ENCODE peak calls at places on chromosome 1, in six cellular contexts. Q is lower lobe of right lung, L is LNCaP clone FGC, B is transverse colon, R is cardiac muscle cell, X is colonic mucosa. C is an unnamed sample.

GRCh38 chr1:74835046-74835445 is 102.1 kb downstream of the TYW3 start:
- DNase-seq in L (no peak), R (no peak), Q (no peak), X (no peak), B (no peak), C (no peak)

GRCh38 chr1:183101081-183101480 is 77.9 kb downstream of the LAMC1 start:
- DNase-seq in L (no peak), B (no peak), R (no peak), Q (no peak), X (no peak), C (no peak)

GRCh38 chr1:25566730-25567341 is 23.4 kb downstream of the LDLRAP1 start:
- DNase-seq in X (no peak), B (no peak), Q (peak; percentile 59), L (peak; percentile 11), R (peak; percentile 39), C (no peak)

GRCh38 chr1:41955461-41956159 is 36.9 kb upstream of the HIVEP3 start:
- DNase-seq in Q (no peak), R (no peak), B (no peak), L (no peak), X (no peak), C (peak; percentile 80)

GRCh38 chr1:28582248-28582615 is 9.8 kb upstream of the RAB42 start:
- DNase-seq in L (no peak), X (peak; percentile 35), Q (no peak), R (peak; percentile 22), B (peak; percentile 24), C (peak; percentile 50)

GRCh38 chr1:156118175-156118868 is 3.8 kb downstream of the LMNA start:
- DNase-seq in B (peak; percentile 88), L (no peak), X (peak; percentile 90), R (no peak), Q (peak; percentile 72), C (no peak)

GRCh38 chr1:53685272-53686051 is 53.5 kb downstream of the GLIS1 start:
- DNase-seq in R (no peak), Q (no peak), X (no peak), L (no peak), B (no peak), C (no peak)

GRCh38 chr1:3027611-3028371 is 6.5 kb downstream of the ACTRT2 start:
- DNase-seq in L (no peak), R (no peak), Q (no peak), B (no peak), X (no peak), C (no peak)

GRCh38 chr1:87130437-87130836 is 198.2 kb upstream of the LMO4 start:
- DNase-seq in X (no peak), R (no peak), L (no peak), B (no peak), Q (no peak), C (no peak)

GRCh38 chr1:87127581-87127980 is 201.1 kb upstream of the LMO4 start:
- DNase-seq in R (no peak), X (no peak), L (no peak), Q (no peak), B (no peak), C (no peak)

GRCh38 chr1:87131809-87132663 is 196.6 kb upstream of the LMO4 start:
- DNase-seq in X (peak; percentile 80), R (peak; percentile 86), Q (peak; percentile 82), B (peak; percentile 79), L (peak; percentile 13), C (peak; percentile 74)

GRCh38 chr1:87129038-87129437 is 199.6 kb upstream of the LMO4 start:
- DNase-seq in B (no peak), R (no peak), Q (no peak), L (no peak), X (no peak), C (no peak)

DNA sequence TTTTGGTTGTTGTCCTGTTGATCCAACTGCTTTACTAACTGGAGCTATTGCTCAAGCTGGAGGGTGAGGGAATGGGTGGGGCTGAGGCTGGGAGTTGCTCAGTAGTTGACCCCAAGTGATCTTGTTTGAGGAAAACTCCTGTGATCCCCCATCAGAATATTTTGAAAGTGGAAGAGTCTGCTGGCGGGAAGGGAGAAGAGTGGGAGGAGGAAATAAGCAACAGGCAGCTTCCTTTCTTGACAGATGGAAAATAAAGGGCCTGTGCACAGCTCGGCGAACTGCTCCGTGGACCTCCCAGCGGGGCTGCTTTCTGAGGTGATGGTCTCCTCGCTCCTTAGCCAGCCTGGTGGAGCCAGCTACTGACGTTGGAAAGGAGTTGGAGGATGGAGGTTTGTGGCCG is 199.1 kb upstream of the LMO4 start:
- DNase-seq in Q (no peak), L (no peak), B (no peak), R (no peak), X (no peak), C (no peak)
- H3K4me3 ChIP-seq in Q (peak overlapping the region; percentile 35), L (no peak overlapping the region), B (peak overlapping the region; percentile 11), R (no peak overlapping the region), X (no peak overlapping the region), C (no peak overlapping the region)

DNA sequence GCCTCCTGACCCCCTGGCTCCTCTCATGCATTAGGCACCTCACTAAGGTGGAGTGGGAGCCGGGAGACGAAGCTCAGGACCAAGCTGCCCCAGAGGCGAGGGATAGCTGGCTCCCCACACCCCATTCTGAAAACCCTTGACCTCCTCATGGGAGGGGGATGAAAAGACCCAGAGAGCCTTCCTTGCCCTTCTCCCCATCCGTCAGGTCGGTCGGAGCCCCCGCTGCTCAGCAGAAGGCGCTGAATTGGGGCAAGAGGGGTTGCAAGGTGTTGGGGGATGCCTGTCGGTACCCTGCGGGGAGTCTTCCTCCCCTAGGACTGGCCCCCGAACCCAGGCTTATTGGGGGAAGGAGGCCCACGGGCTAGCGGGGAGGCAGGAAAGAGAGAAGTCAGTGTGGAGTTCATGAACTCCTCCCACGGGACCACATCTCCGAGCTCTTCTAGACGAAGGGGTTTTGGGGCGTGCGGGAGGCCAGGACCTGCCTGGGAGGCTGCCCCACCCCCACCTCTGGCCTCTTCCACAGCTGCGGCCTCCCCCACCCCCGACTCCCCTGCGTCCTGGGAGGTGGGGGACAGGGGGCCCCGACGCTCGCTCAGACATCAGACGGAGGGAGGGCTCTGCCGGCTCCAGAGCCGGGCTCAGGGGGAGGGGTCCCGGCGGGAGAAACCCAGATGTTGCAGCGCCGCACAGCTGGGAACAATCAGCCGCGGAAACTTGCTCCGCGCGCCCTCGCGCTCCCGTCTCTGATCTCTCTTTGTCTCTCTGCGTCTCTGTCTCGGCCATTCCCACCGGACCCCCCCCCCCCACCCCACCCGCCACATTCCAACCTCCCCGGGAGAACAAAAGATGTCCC is 719 bp downstream of the MFAP2 start:
- DNase-seq in X (no peak), R (no peak), Q (no peak), L (no peak), B (no peak), C (peak; percentile 22)
- H3K4me3 ChIP-seq in X (peak overlapping the region; percentile 20), R (peak overlapping the region; percentile 79), Q (peak overlapping the region; percentile 56), L (no peak overlapping the region), B (peak overlapping the region; percentile 48), C (no peak overlapping the region)

DNA sequence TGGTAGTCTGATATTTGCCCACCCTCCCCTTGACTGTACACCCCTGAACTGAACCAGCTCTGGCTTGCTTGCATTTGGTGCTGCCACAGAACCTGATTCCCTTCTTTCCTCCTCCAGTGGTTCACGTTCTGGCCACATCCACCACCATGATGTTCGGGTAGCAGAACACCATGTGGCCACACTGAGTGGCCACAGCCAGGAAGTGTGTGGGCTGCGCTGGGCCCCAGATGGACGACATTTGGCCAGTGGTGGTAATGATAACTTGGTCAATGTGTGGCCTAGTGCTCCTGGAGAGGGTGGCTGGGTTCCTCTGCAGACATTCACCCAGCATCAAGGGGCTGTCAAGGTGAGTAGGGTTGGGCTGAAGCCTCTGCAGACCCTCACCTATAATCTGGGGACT is 1.8 kb downstream of the CDC20 start:
- DNase-seq in L (no peak), X (no peak), R (no peak), B (no peak), Q (no peak), C (no peak)
- H3K4me3 ChIP-seq in L (no peak overlapping the region), X (no peak overlapping the region), R (peak overlapping the region; percentile 66), B (no peak overlapping the region), Q (no peak overlapping the region), C (peak overlapping the region; percentile 77)

DNA sequence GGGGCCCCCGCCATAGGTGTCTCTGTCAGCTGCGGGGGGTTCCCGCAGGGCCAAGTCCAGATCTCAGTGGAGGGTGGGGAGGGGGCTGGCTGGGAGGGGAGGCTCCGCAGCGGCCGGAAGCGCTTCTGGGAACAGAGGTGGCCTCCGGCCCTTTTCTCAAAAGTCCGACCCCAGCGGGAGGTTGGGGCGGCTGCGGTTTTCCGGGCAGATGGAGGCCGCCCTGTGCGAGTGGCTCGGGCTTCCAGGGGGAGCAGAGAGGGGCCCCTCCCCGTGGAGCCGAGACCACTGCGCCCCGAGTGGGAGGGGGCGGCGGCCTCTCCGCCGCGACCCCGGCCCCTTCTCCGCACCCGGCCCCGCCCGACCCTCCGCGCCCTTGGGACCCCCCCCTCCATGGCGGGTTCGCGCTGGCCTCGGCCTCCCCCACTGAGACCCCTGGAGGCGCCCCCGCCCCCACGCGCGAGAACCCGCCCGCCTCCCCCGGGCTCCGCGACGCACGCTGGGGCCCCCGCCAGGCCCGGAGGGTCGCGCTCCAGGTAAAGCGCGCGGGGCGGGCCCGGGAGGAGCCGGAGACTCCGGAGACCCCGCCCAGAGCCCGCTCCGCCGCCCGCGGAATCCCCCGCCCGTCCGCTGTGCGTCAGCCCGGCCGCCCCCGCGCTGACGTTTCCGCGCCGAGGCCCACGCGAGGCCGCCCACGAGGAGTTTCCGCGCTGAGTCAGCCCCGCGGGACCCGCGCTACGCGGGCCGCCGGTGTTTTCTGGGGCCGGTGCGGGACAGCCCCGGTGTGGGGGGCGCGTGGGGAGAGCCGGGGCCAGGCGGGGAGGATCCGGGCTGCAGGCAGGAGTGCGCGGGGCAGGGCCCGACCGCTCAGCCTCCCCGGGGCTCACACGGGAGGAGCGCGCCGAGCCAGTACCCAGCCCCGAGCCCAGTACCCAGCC is 5.2 kb downstream of the TNFRSF18 start:
- DNase-seq in B (peak; percentile 72), X (peak; percentile 54), R (peak; percentile 64), L (no peak), Q (peak; percentile 55), C (peak; percentile 67)
- H3K4me3 ChIP-seq in B (peak overlapping the region; percentile 53), X (peak overlapping the region; percentile 27), R (peak overlapping the region; percentile 44), L (no peak overlapping the region), Q (peak overlapping the region; percentile 53), C (no peak overlapping the region)

GRCh38 chr1:89866568-89866967 is 45.7 kb downstream of the LRRC8D start:
- DNase-seq in Q (no peak), X (no peak), R (no peak), L (no peak), B (no peak), C (no peak)

GRCh38 chr1:89865498-89866385 is 44.9 kb downstream of the LRRC8D start:
- DNase-seq in R (no peak), Q (no peak), L (no peak), X (no peak), B (no peak), C (no peak)

GRCh38 chr1:89863165-89863835 is 42.5 kb downstream of the LRRC8D start:
- DNase-seq in Q (no peak), L (no peak), X (no peak), B (no peak), R (no peak), C (no peak)
- H3K4me3 ChIP-seq in Q (no peak overlapping the region), L (no peak overlapping the region), X (no peak overlapping the region), B (no peak overlapping the region), R (no peak overlapping the region), C (no peak overlapping the region)

GRCh38 chr1:246513619-246514343 is 6.7 kb upstream of the SMYD3 start:
- DNase-seq in X (no peak), B (no peak), L (no peak), R (no peak), Q (no peak), C (no peak)
- H3K4me3 ChIP-seq in X (no peak overlapping the region), B (no peak overlapping the region), L (no peak overlapping the region), R (no peak overlapping the region), Q (no peak overlapping the region), C (no peak overlapping the region)